ENCODE peak calls at places on chromosomes 12 and 14, in eight cellular contexts. One of them, this sample, is unnamed.

GRCh38 chr12:57216014-57216891 is at the start of gene NXPH4:
- DNase-seq in HL-60: no peak
- DNase-seq in A549: no peak
- DNase-seq in cardiac muscle cell: peak; percentile 45
- DNase-seq in GM23338: peak; percentile 86
- DNase-seq in Panc1: no peak
- DNase-seq in left ventricle myocardium inferior: peak; percentile 55
- DNase-seq in sigmoid colon: no peak
- DNase-seq in this sample: no peak

GRCh38 chr12:8563383-8563782 is 22.7 kb upstream of the CLEC4E start:
- DNase-seq in HL-60: no peak
- DNase-seq in A549: no peak
- DNase-seq in cardiac muscle cell: no peak
- DNase-seq in GM23338: peak; percentile 33
- DNase-seq in Panc1: no peak
- DNase-seq in left ventricle myocardium inferior: no peak
- DNase-seq in sigmoid colon: no peak
- DNase-seq in this sample: no peak

GRCh38 chr14:94646066-94646465 is 33.9 kb downstream of the SERPINA3 start:
- DNase-seq in HL-60: no peak
- DNase-seq in A549: no peak
- DNase-seq in cardiac muscle cell: no peak
- DNase-seq in GM23338: no peak
- DNase-seq in Panc1: no peak
- DNase-seq in left ventricle myocardium inferior: no peak
- DNase-seq in sigmoid colon: peak; percentile 1
- DNase-seq in this sample: no peak

GRCh38 chr12:67747869-67748760 is 99.6 kb downstream of the DYRK2 start:
- DNase-seq in HL-60: no peak
- DNase-seq in A549: peak; percentile 79
- DNase-seq in cardiac muscle cell: no peak
- DNase-seq in GM23338: no peak
- DNase-seq in Panc1: no peak
- DNase-seq in left ventricle myocardium inferior: no peak
- DNase-seq in sigmoid colon: no peak
- DNase-seq in this sample: no peak

GRCh38 chr12:5656836-5657235 is 224.9 kb downstream of the NTF3 start:
- DNase-seq in HL-60: no peak
- DNase-seq in A549: no peak
- DNase-seq in cardiac muscle cell: no peak
- DNase-seq in GM23338: no peak
- DNase-seq in Panc1: no peak
- DNase-seq in left ventricle myocardium inferior: no peak
- DNase-seq in sigmoid colon: no peak
- DNase-seq in this sample: no peak

GRCh38 chr14:64095620-64096019 is 198.6 kb downstream of the ESR2 start:
- DNase-seq in HL-60: no peak
- DNase-seq in A549: no peak
- DNase-seq in cardiac muscle cell: no peak
- DNase-seq in GM23338: no peak
- DNase-seq in Panc1: no peak
- DNase-seq in left ventricle myocardium inferior: no peak
- DNase-seq in sigmoid colon: no peak
- DNase-seq in this sample: no peak

GRCh38 chr12:120249875-120250795 is 15.4 kb downstream of the PXN start:
- DNase-seq in HL-60: peak; percentile 23
- DNase-seq in A549: no peak
- DNase-seq in cardiac muscle cell: no peak
- DNase-seq in GM23338: no peak
- DNase-seq in Panc1: no peak
- DNase-seq in left ventricle myocardium inferior: peak; percentile 90
- DNase-seq in sigmoid colon: peak; percentile 91
- DNase-seq in this sample: no peak

GRCh38 chr12:57902371-57903042 is 38.9 kb upstream of the ATP23 start:
- DNase-seq in HL-60: peak; percentile 55
- DNase-seq in A549: no peak
- DNase-seq in cardiac muscle cell: no peak
- DNase-seq in GM23338: no peak
- DNase-seq in Panc1: no peak
- DNase-seq in left ventricle myocardium inferior: no peak
- DNase-seq in sigmoid colon: no peak
- DNase-seq in this sample: no peak

GRCh38 chr12:102811125-102811737 is 105.8 kb downstream of the PAH start:
- DNase-seq in HL-60: no peak
- DNase-seq in A549: peak; percentile 51
- DNase-seq in cardiac muscle cell: peak; percentile 59
- DNase-seq in GM23338: peak; percentile 82
- DNase-seq in Panc1: peak; percentile 2
- DNase-seq in left ventricle myocardium inferior: no peak
- DNase-seq in sigmoid colon: no peak
- DNase-seq in this sample: no peak

GRCh38 chr14:72904840-72905561 is 11.1 kb upstream of the DPF3 start:
- DNase-seq in HL-60: peak; percentile 36
- DNase-seq in A549: peak; percentile 69
- DNase-seq in cardiac muscle cell: peak; percentile 83
- DNase-seq in GM23338: peak; percentile 81
- DNase-seq in Panc1: peak; percentile 52
- DNase-seq in left ventricle myocardium inferior: peak; percentile 41
- DNase-seq in sigmoid colon: peak; percentile 79
- DNase-seq in this sample: peak; percentile 49

GRCh38 chr14:96202441-96203094 is 2.1 kb upstream of the BDKRB2 start:
- DNase-seq in HL-60: no peak
- DNase-seq in A549: no peak
- DNase-seq in cardiac muscle cell: no peak
- DNase-seq in GM23338: no peak
- DNase-seq in Panc1: no peak
- DNase-seq in left ventricle myocardium inferior: no peak
- DNase-seq in sigmoid colon: no peak
- DNase-seq in this sample: no peak

GRCh38 chr14:29321646-29322045 is 555.1 kb downstream of the FOXG1 start:
- DNase-seq in HL-60: no peak
- DNase-seq in A549: no peak
- DNase-seq in cardiac muscle cell: no peak
- DNase-seq in GM23338: no peak
- DNase-seq in Panc1: no peak
- DNase-seq in left ventricle myocardium inferior: no peak
- DNase-seq in sigmoid colon: no peak
- DNase-seq in this sample: peak; percentile 24

GRCh38 chr14:59086241-59086899 is 102.1 kb upstream of the DAAM1 start:
- DNase-seq in HL-60: no peak
- DNase-seq in A549: no peak
- DNase-seq in cardiac muscle cell: no peak
- DNase-seq in GM23338: no peak
- DNase-seq in Panc1: no peak
- DNase-seq in left ventricle myocardium inferior: no peak
- DNase-seq in sigmoid colon: no peak
- DNase-seq in this sample: peak; percentile 8

GRCh38 chr14:103315368-103315911 is 18.6 kb upstream of the EIF5 start:
- DNase-seq in HL-60: no peak
- DNase-seq in A549: no peak
- DNase-seq in cardiac muscle cell: no peak
- DNase-seq in GM23338: no peak
- DNase-seq in Panc1: no peak
- DNase-seq in left ventricle myocardium inferior: no peak
- DNase-seq in sigmoid colon: no peak
- DNase-seq in this sample: peak; percentile 30

GRCh38 chr14:98956181-98956580 is 315.8 kb downstream of the BCL11B start:
- DNase-seq in HL-60: no peak
- DNase-seq in A549: no peak
- DNase-seq in cardiac muscle cell: no peak
- DNase-seq in GM23338: no peak
- DNase-seq in Panc1: no peak
- DNase-seq in left ventricle myocardium inferior: no peak
- DNase-seq in sigmoid colon: peak; percentile 59
- DNase-seq in this sample: no peak

GRCh38 chr14:34180428-34180827 is 229.6 kb upstream of the EGLN3 start:
- DNase-seq in HL-60: peak; percentile 36
- DNase-seq in A549: no peak
- DNase-seq in cardiac muscle cell: no peak
- DNase-seq in GM23338: no peak
- DNase-seq in Panc1: no peak
- DNase-seq in left ventricle myocardium inferior: no peak
- DNase-seq in sigmoid colon: no peak
- DNase-seq in this sample: no peak

GRCh38 chr12:64194333-64195149 is 27.6 kb downstream of the KICS2 start:
- DNase-seq in HL-60: peak; percentile 2
- DNase-seq in A549: no peak
- DNase-seq in cardiac muscle cell: no peak
- DNase-seq in GM23338: no peak
- DNase-seq in Panc1: no peak
- DNase-seq in left ventricle myocardium inferior: peak; percentile 14
- DNase-seq in sigmoid colon: no peak
- DNase-seq in this sample: no peak

GRCh38 chr14:101083564-101084435 is 180.3 kb upstream of the RTL1 start:
- DNase-seq in HL-60: no peak
- DNase-seq in A549: peak; percentile 22
- DNase-seq in cardiac muscle cell: no peak
- DNase-seq in GM23338: peak; percentile 81
- DNase-seq in Panc1: no peak
- DNase-seq in left ventricle myocardium inferior: no peak
- DNase-seq in sigmoid colon: no peak
- DNase-seq in this sample: no peak

GRCh38 chr12:121866331-121866730 is 7.7 kb upstream of the HPD start:
- DNase-seq in HL-60: no peak
- DNase-seq in A549: no peak
- DNase-seq in cardiac muscle cell: no peak
- DNase-seq in GM23338: no peak
- DNase-seq in Panc1: no peak
- DNase-seq in left ventricle myocardium inferior: no peak
- DNase-seq in sigmoid colon: no peak
- DNase-seq in this sample: peak; percentile 16

GRCh38 chr14:70259420-70259819 is 70.7 kb upstream of the SLC8A3 start:
- DNase-seq in HL-60: no peak
- DNase-seq in A549: no peak
- DNase-seq in cardiac muscle cell: no peak
- DNase-seq in GM23338: no peak
- DNase-seq in Panc1: no peak
- DNase-seq in left ventricle myocardium inferior: no peak
- DNase-seq in sigmoid colon: no peak
- DNase-seq in this sample: no peak

GRCh38 chr14:70254476-70254961 is 65.8 kb upstream of the SLC8A3 start:
- DNase-seq in HL-60: no peak
- DNase-seq in A549: peak; percentile 56
- DNase-seq in cardiac muscle cell: peak; percentile 80
- DNase-seq in GM23338: peak; percentile 59
- DNase-seq in Panc1: no peak
- DNase-seq in left ventricle myocardium inferior: no peak
- DNase-seq in sigmoid colon: no peak
- DNase-seq in this sample: no peak

GRCh38 chr14:70257526-70257925 is 68.8 kb upstream of the SLC8A3 start:
- DNase-seq in HL-60: peak; percentile 28
- DNase-seq in A549: peak; percentile 44
- DNase-seq in cardiac muscle cell: no peak
- DNase-seq in GM23338: peak; percentile 72
- DNase-seq in Panc1: peak; percentile 8
- DNase-seq in left ventricle myocardium inferior: no peak
- DNase-seq in sigmoid colon: no peak
- DNase-seq in this sample: no peak
- TF ChIP-seq CTCF in HL-60: no peak
- TF ChIP-seq CTCF in A549: peak; percentile 28
- TF ChIP-seq CTCF in cardiac muscle cell: peak; percentile 28
- TF ChIP-seq CTCF in GM23338: peak; percentile 85
- TF ChIP-seq CTCF in Panc1: peak; percentile 62
- TF ChIP-seq CTCF in left ventricle myocardium inferior: no peak
- TF ChIP-seq CTCF in sigmoid colon: no peak
- TF ChIP-seq CTCF in this sample: no peak

GRCh38 chr12:93127582-93128331 is 198.7 kb upstream of the EEA1 start:
- DNase-seq in HL-60: peak; percentile 94
- DNase-seq in A549: peak; percentile 15
- DNase-seq in cardiac muscle cell: peak; percentile 87
- DNase-seq in GM23338: peak; percentile 69
- DNase-seq in Panc1: no peak
- DNase-seq in left ventricle myocardium inferior: peak; percentile 78
- DNase-seq in sigmoid colon: peak; percentile 91
- DNase-seq in this sample: peak; percentile 88
- H3K27ac ChIP-seq in HL-60: peak overlapping the region; percentile 52
- H3K27ac ChIP-seq in A549: no peak overlapping the region
- H3K27ac ChIP-seq in cardiac muscle cell: peak overlapping the region; percentile 72
- H3K27ac ChIP-seq in GM23338: no peak overlapping the region
- H3K27ac ChIP-seq in Panc1: no peak overlapping the region
- H3K27ac ChIP-seq in left ventricle myocardium inferior: peak overlapping the region; percentile 90
- H3K27ac ChIP-seq in sigmoid colon: no peak overlapping the region
- H3K27ac ChIP-seq in this sample: peak overlapping the region; percentile 24

DNA sequence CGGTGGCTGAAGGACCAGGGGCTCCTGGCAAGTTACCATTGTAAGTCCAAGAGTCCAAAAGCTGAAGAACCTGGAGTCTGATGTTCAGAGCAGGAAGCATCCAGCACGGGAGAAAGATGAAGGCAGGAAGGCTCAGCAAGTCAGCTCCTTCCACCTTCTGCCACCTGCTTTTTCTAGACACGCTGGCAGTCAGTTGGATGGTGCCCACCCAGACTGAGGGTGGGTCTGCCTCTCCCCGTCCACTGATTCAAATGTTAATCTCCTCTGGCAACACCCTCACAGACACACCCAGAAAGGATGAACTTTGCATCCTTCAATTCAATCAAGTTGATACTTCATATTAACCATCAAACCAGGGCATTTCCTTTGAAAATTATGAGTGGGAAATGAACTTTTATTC is 1272.4 kb upstream of the TMEM132C start:
- DNase-seq in HL-60: no peak
- DNase-seq in A549: no peak
- DNase-seq in cardiac muscle cell: no peak
- DNase-seq in GM23338: no peak
- DNase-seq in Panc1: no peak
- DNase-seq in left ventricle myocardium inferior: no peak
- DNase-seq in sigmoid colon: no peak
- DNase-seq in this sample: no peak
- H3K4me3 ChIP-seq in HL-60: no peak overlapping the region
- H3K4me3 ChIP-seq in A549: no peak overlapping the region
- H3K4me3 ChIP-seq in cardiac muscle cell: no peak overlapping the region
- H3K4me3 ChIP-seq in GM23338: no peak overlapping the region
- H3K4me3 ChIP-seq in Panc1: no peak overlapping the region
- H3K4me3 ChIP-seq in left ventricle myocardium inferior: no peak overlapping the region
- H3K4me3 ChIP-seq in sigmoid colon: no peak overlapping the region
- H3K4me3 ChIP-seq in this sample: no peak overlapping the region

DNA sequence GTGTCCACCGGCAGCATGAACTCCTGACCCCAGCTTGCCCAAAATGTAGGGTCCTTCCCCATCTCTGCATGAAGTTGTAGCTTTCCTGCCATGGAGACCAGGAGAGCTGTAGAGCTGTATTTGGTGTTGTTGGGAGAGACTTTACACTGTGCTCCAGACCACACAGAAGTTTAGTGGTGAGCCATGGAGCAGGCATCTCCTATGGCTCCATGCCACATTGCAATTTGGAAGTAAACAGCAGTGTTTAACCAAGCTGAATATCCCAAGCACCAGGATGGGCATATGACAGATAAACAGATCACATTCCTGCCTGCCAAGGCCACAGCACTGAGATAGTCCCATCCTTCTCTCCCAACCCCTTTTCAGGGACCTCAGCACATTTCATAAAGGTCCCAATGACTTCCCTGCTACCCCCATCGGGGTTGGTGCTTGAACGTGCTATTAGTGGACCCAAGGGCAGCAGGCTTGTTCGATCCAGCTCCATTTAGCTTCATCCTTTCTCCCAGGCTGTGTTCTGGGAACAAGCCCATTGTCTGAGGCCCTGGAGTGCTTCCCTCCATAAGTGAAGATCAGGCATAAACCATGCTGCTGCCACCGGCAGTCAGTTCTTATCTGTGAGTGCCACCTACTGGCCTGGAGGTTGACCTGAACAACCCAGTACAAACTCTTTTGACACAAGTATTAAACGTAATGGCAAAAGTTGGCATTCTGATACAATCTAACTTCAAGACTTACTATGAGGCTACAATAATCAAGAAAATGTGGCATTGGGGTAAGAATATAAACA is 172.3 kb upstream of the ATXN7L3B start:
- DNase-seq in HL-60: peak; percentile 33
- DNase-seq in A549: peak; percentile 54
- DNase-seq in cardiac muscle cell: peak; percentile 5
- DNase-seq in GM23338: peak; percentile 66
- DNase-seq in Panc1: peak; percentile 7
- DNase-seq in left ventricle myocardium inferior: no peak
- DNase-seq in sigmoid colon: no peak
- DNase-seq in this sample: peak; percentile 11
- TF ChIP-seq CTCF in HL-60: no peak
- TF ChIP-seq CTCF in A549: no peak
- TF ChIP-seq CTCF in cardiac muscle cell: peak; percentile 40
- TF ChIP-seq CTCF in GM23338: peak; percentile 83
- TF ChIP-seq CTCF in Panc1: peak; percentile 48
- TF ChIP-seq CTCF in left ventricle myocardium inferior: no peak
- TF ChIP-seq CTCF in sigmoid colon: no peak
- TF ChIP-seq CTCF in this sample: peak; percentile 67